ENCODE peak calls at places on chromosome 12, in ten cellular contexts. T is upper lobe of right lung; Z is NCI-H446 treated with DMSO at 0.1 percent for 48 hours; C is RPMI7951; K is psoas muscle; W is A673; D is AG04450; N is activated CD4-positive, alpha-beta T cell treated with anti-CD3 and anti-CD28 coated beads, Interleukin-2, amount 50 U/mL, for 1 hour; I is B cell; O is MCF 10A. V is an unnamed sample.

GRCh38 chr12:89960011-89960507 is 251.4 kb upstream of the ATP2B1 start:
- DNase-seq in T (no peak), Z (no peak), C (peak), K (no peak), W (no peak), D (no peak), N (no peak), I (peak), O (peak), V (no peak)

GRCh38 chr12:31006416-31007152 is 67.1 kb upstream of the DDX11 start:
- DNase-seq in T (peak), Z (no peak), C (no peak), K (no peak), W (no peak), D (no peak), N (no peak), I (no peak), O (no peak), V (no peak)

GRCh38 chr12:54455760-54456469 is 17.5 kb downstream of the GTSF1 start:
- DNase-seq in T (no peak), Z (no peak), C (no peak), K (no peak), W (no peak), D (no peak), N (no peak), I (no peak), O (no peak), V (no peak)

GRCh38 chr12:97758102-97758501 is 295.5 kb downstream of the RMST start:
- DNase-seq in T (no peak), Z (peak), C (no peak), K (no peak), W (no peak), D (no peak), N (no peak), I (no peak), O (no peak), V (no peak)

GRCh38 chr12:53380797-53381738 is 1.1 kb downstream of the SP1 start:
- DNase-seq in T (peak), Z (no peak), C (peak), K (no peak), W (no peak), D (no peak), N (no peak), I (no peak), O (peak), V (no peak)

GRCh38 chr12:90085491-90086274 is 377.0 kb upstream of the ATP2B1 start:
- DNase-seq in T (no peak), Z (no peak), C (peak), K (no peak), W (peak), D (peak), N (no peak), I (no peak), O (no peak), V (no peak)

GRCh38 chr12:120077260-120077659 is 39.3 kb downstream of the RAB35 start:
- DNase-seq in T (peak), Z (no peak), C (no peak), K (no peak), W (no peak), D (no peak), N (no peak), I (no peak), O (no peak), V (no peak)

GRCh38 chr12:4257442-4257841 is 16.1 kb upstream of the CCND2 start:
- DNase-seq in T (no peak), Z (no peak), C (no peak), K (no peak), W (no peak), D (no peak), N (no peak), I (no peak), O (no peak), V (no peak)

GRCh38 chr12:34233618-34234017 is 211.3 kb downstream of the ALG10 start:
- DNase-seq in T (no peak), Z (no peak), C (no peak), K (no peak), W (no peak), D (no peak), N (no peak), I (no peak), O (no peak), V (no peak)

GRCh38 chr12:790253-790563 is 37.8 kb downstream of the WNK1 start:
- DNase-seq in T (no peak), Z (no peak), C (peak), K (no peak), W (no peak), D (no peak), N (no peak), I (no peak), O (no peak), V (no peak)

GRCh38 chr12:55700255-55701018 is 7.3 kb downstream of the ITGA7 start:
- DNase-seq in T (peak), Z (no peak), C (peak), K (peak), W (no peak), D (no peak), N (no peak), I (no peak), O (peak), V (peak)

GRCh38 chr12:67698711-67699603 is 50.4 kb downstream of the DYRK2 start:
- DNase-seq in T (no peak), Z (no peak), C (peak), K (no peak), W (no peak), D (no peak), N (peak), I (peak), O (peak), V (peak)

GRCh38 chr12:34390846-34391700 is 368.8 kb downstream of the ALG10 start:
- DNase-seq in T (peak), Z (no peak), C (no peak), K (peak), W (no peak), D (no peak), N (no peak), I (no peak), O (no peak), V (no peak)

GRCh38 chr12:105214670-105215375 is 21.2 kb downstream of the APPL2 start:
- DNase-seq in T (no peak), Z (no peak), C (peak), K (no peak), W (no peak), D (no peak), N (no peak), I (no peak), O (peak), V (no peak)

GRCh38 chr12:112261559-112261958 is 120.7 kb downstream of the HECTD4 start:
- DNase-seq in T (no peak), Z (no peak), C (no peak), K (no peak), W (peak), D (no peak), N (no peak), I (no peak), O (peak), V (no peak)

GRCh38 chr12:20629414-20630156 is 65.5 kb upstream of the SLCO1C1 start:
- DNase-seq in T (no peak), Z (no peak), C (no peak), K (no peak), W (no peak), D (no peak), N (no peak), I (no peak), O (peak), V (peak)

GRCh38 chr12:56222531-56222895 is 791 bp upstream of the RNF41 start:
- DNase-seq in T (no peak), Z (no peak), C (no peak), K (no peak), W (peak), D (no peak), N (no peak), I (no peak), O (no peak), V (no peak)

GRCh38 chr12:57141249-57141648 is 6.2 kb downstream of the LRP1-AS start:
- DNase-seq in T (no peak), Z (no peak), C (no peak), K (no peak), W (no peak), D (no peak), N (no peak), I (no peak), O (no peak), V (no peak)

GRCh38 chr12:115079760-115080159 is 395.8 kb upstream of the TBX3 start:
- DNase-seq in T (no peak), Z (no peak), C (no peak), K (no peak), W (no peak), D (no peak), N (no peak), I (no peak), O (peak), V (no peak)

GRCh38 chr12:93741741-93742085 is 64.5 kb downstream of the CRADD start:
- DNase-seq in T (no peak), Z (no peak), C (peak), K (no peak), W (no peak), D (no peak), N (peak), I (no peak), O (peak), V (no peak)

GRCh38 chr12:7012024-7012607 is 6.2 kb downstream of the LPCAT3 start:
- DNase-seq in T (no peak), Z (no peak), C (no peak), K (no peak), W (no peak), D (no peak), N (no peak), I (no peak), O (no peak), V (no peak)

GRCh38 chr12:58425481-58426392 is 484.4 kb downstream of the ATP23 start:
- DNase-seq in T (no peak), Z (peak), C (peak), K (peak), W (peak), D (peak), N (no peak), I (no peak), O (peak), V (peak)

GRCh38 chr12:27333311-27334009 is 824 bp downstream of the BMAL2 start:
- DNase-seq in T (peak), Z (no peak), C (no peak), K (peak), W (peak), D (no peak), N (peak), I (peak), O (peak), V (no peak)